ENCODE peak calls at places on chromosomes 2 and 18, in five cellular contexts. One of them, this sample, is unnamed. For H3K36me3, the result is how much of the 10 kb centered on the place peaks cover.

GRCh38 chr2:26911911-26912861 is 58.3 kb upstream of the MAPRE3 start:
- DNase-seq in adrenal gland: no peak
- DNase-seq in GM23248: peak
- DNase-seq in CD8-positive, alpha-beta memory T cell: no peak
- DNase-seq in PC-3: no peak
- DNase-seq in this sample: no peak

GRCh38 chr2:58484201-58484600 is 243.1 kb upstream of the FANCL start:
- DNase-seq in CD8-positive, alpha-beta memory T cell: no peak
- DNase-seq in PC-3: peak
- DNase-seq in GM23248: peak
- DNase-seq in adrenal gland: no peak
- DNase-seq in this sample: no peak

GRCh38 chr2:216283038-216283900 is 89.0 kb downstream of the MARCHF4 start:
- DNase-seq in CD8-positive, alpha-beta memory T cell: no peak
- DNase-seq in GM23248: no peak
- DNase-seq in adrenal gland: no peak
- DNase-seq in PC-3: peak
- DNase-seq in this sample: no peak

GRCh38 chr18:68467966-68468365 is 246.9 kb downstream of the TMX3 start:
- DNase-seq in CD8-positive, alpha-beta memory T cell: no peak
- DNase-seq in GM23248: no peak
- DNase-seq in adrenal gland: no peak
- DNase-seq in PC-3: no peak
- DNase-seq in this sample: no peak

GRCh38 chr2:167843657-167844056 is 403.7 kb downstream of the STK39 start:
- DNase-seq in adrenal gland: no peak
- DNase-seq in PC-3: no peak
- DNase-seq in CD8-positive, alpha-beta memory T cell: no peak
- DNase-seq in GM23248: no peak
- DNase-seq in this sample: no peak

GRCh38 chr2:113291191-113291590 is 12.5 kb upstream of the PAX8 start:
- DNase-seq in GM23248: no peak
- DNase-seq in adrenal gland: no peak
- DNase-seq in CD8-positive, alpha-beta memory T cell: no peak
- DNase-seq in PC-3: no peak
- DNase-seq in this sample: no peak

GRCh38 chr18:35854095-35854494 is 118.4 kb upstream of the RMP24 start:
- DNase-seq in CD8-positive, alpha-beta memory T cell: no peak
- DNase-seq in GM23248: no peak
- DNase-seq in PC-3: no peak
- DNase-seq in adrenal gland: no peak
- DNase-seq in this sample: no peak

GRCh38 chr2:226115102-226115831 is 684.4 kb downstream of the IRS1 start:
- DNase-seq in PC-3: peak
- DNase-seq in adrenal gland: no peak
- DNase-seq in CD8-positive, alpha-beta memory T cell: no peak
- DNase-seq in GM23248: peak
- DNase-seq in this sample: no peak

GRCh38 chr2:23293756-23294155 is 91.2 kb upstream of the KLHL29 start:
- DNase-seq in PC-3: no peak
- DNase-seq in GM23248: peak
- DNase-seq in CD8-positive, alpha-beta memory T cell: no peak
- DNase-seq in adrenal gland: no peak
- DNase-seq in this sample: no peak

GRCh38 chr2:200288670-200289429 is 17.6 kb upstream of the SPATS2L start:
- DNase-seq in CD8-positive, alpha-beta memory T cell: no peak
- DNase-seq in GM23248: peak
- DNase-seq in adrenal gland: peak
- DNase-seq in PC-3: peak
- DNase-seq in this sample: no peak

GRCh38 chr2:33904801-33905200 is 305.7 kb upstream of the FAM98A start:
- DNase-seq in PC-3: no peak
- DNase-seq in GM23248: no peak
- DNase-seq in adrenal gland: no peak
- DNase-seq in CD8-positive, alpha-beta memory T cell: no peak
- DNase-seq in this sample: no peak

GRCh38 chr18:59141294-59142068 is 1.8 kb downstream of the SEC11C start:
- DNase-seq in GM23248: no peak
- DNase-seq in CD8-positive, alpha-beta memory T cell: no peak
- DNase-seq in adrenal gland: no peak
- DNase-seq in PC-3: no peak
- DNase-seq in this sample: no peak

GRCh38 chr2:67802296-67802695 is 260.5 kb downstream of the C1D start:
- DNase-seq in GM23248: peak
- DNase-seq in CD8-positive, alpha-beta memory T cell: no peak
- DNase-seq in adrenal gland: no peak
- DNase-seq in PC-3: no peak
- DNase-seq in this sample: no peak

GRCh38 chr2:231263118-231263831 is 64.8 kb downstream of the ARMC9 start:
- DNase-seq in GM23248: no peak
- DNase-seq in PC-3: no peak
- DNase-seq in adrenal gland: no peak
- DNase-seq in CD8-positive, alpha-beta memory T cell: no peak
- DNase-seq in this sample: no peak

GRCh38 chr2:236610991-236611821 is 41.6 kb downstream of the ACKR3 start:
- DNase-seq in GM23248: peak
- DNase-seq in adrenal gland: no peak
- DNase-seq in CD8-positive, alpha-beta memory T cell: no peak
- DNase-seq in PC-3: no peak
- DNase-seq in this sample: no peak

GRCh38 chr2:9538000-9538507 is 17.6 kb downstream of the ADAM17 start:
- DNase-seq in GM23248: peak
- DNase-seq in PC-3: peak
- DNase-seq in CD8-positive, alpha-beta memory T cell: no peak
- DNase-seq in adrenal gland: no peak
- DNase-seq in this sample: no peak

GRCh38 chr2:128549094-128549493 is 230.4 kb upstream of the HS6ST1 start:
- DNase-seq in CD8-positive, alpha-beta memory T cell: no peak
- DNase-seq in PC-3: no peak
- DNase-seq in GM23248: peak
- DNase-seq in adrenal gland: no peak
- DNase-seq in this sample: no peak

GRCh38 chr2:33411765-33412164 is 64.7 kb upstream of the RASGRP3 start:
- DNase-seq in PC-3: peak
- DNase-seq in GM23248: peak
- DNase-seq in adrenal gland: no peak
- DNase-seq in CD8-positive, alpha-beta memory T cell: no peak
- DNase-seq in this sample: no peak

DNA sequence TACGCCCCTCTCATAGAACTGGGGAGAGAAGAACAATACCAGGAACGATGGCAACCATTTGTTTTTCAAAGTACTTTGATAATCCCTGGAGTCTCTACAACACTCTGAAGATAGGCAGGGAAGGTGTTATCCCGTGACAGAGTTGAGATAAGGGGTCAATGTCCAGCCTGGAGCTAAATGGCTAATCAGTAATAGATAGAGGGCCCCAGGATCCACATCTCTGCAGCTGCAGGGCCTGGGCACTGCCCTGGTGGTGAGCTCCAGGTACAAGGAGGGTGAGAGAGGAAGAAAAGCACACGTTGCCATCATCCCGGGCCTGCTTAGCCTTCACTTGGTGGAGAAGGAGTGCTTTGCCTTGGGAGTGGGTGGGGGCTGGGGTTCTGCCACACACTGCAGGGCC is 260.6 kb downstream of the PRKCE start:
- DNase-seq in adrenal gland: no peak
- DNase-seq in GM23248: no peak
- DNase-seq in CD8-positive, alpha-beta memory T cell: no peak
- DNase-seq in PC-3: no peak
- DNase-seq in this sample: no peak
- H3K36me3 ChIP-seq in adrenal gland: under half
- H3K36me3 ChIP-seq in GM23248: under half
- H3K36me3 ChIP-seq in CD8-positive, alpha-beta memory T cell: under half
- H3K36me3 ChIP-seq in PC-3: under half
- H3K36me3 ChIP-seq in this sample: under half

GRCh38 chr2:135154962-135155361 is 102.9 kb downstream of the RAB3GAP1 start:
- DNase-seq in PC-3: no peak
- DNase-seq in GM23248: no peak
- DNase-seq in CD8-positive, alpha-beta memory T cell: no peak
- DNase-seq in adrenal gland: no peak
- DNase-seq in this sample: no peak
- H3K36me3 ChIP-seq in PC-3: under half
- H3K36me3 ChIP-seq in GM23248: half or more
- H3K36me3 ChIP-seq in CD8-positive, alpha-beta memory T cell: under half
- H3K36me3 ChIP-seq in adrenal gland: under half
- H3K36me3 ChIP-seq in this sample: under half

GRCh38 chr2:135963841-135964240 is 21.6 kb downstream of the DARS1 start:
- DNase-seq in GM23248: no peak
- DNase-seq in adrenal gland: no peak
- DNase-seq in CD8-positive, alpha-beta memory T cell: no peak
- DNase-seq in PC-3: no peak
- DNase-seq in this sample: no peak
- H3K36me3 ChIP-seq in GM23248: under half
- H3K36me3 ChIP-seq in adrenal gland: under half
- H3K36me3 ChIP-seq in CD8-positive, alpha-beta memory T cell: under half
- H3K36me3 ChIP-seq in PC-3: under half
- H3K36me3 ChIP-seq in this sample: under half

GRCh38 chr2:25598332-25598731 is 75.0 kb downstream of the DTNB start:
- DNase-seq in GM23248: no peak
- DNase-seq in CD8-positive, alpha-beta memory T cell: no peak
- DNase-seq in PC-3: no peak
- DNase-seq in adrenal gland: no peak
- DNase-seq in this sample: no peak

GRCh38 chr2:25597881-25598280 is 75.5 kb downstream of the DTNB start:
- DNase-seq in GM23248: no peak
- DNase-seq in adrenal gland: no peak
- DNase-seq in PC-3: no peak
- DNase-seq in CD8-positive, alpha-beta memory T cell: no peak
- DNase-seq in this sample: no peak

GRCh38 chr2:25598911-25599310 is 74.5 kb downstream of the DTNB start:
- DNase-seq in CD8-positive, alpha-beta memory T cell: no peak
- DNase-seq in GM23248: no peak
- DNase-seq in PC-3: no peak
- DNase-seq in adrenal gland: no peak
- DNase-seq in this sample: no peak

GRCh38 chr2:25606892-25607291 is 66.5 kb downstream of the DTNB start:
- DNase-seq in GM23248: peak
- DNase-seq in CD8-positive, alpha-beta memory T cell: no peak
- DNase-seq in PC-3: peak
- DNase-seq in adrenal gland: no peak
- DNase-seq in this sample: no peak

DNA sequence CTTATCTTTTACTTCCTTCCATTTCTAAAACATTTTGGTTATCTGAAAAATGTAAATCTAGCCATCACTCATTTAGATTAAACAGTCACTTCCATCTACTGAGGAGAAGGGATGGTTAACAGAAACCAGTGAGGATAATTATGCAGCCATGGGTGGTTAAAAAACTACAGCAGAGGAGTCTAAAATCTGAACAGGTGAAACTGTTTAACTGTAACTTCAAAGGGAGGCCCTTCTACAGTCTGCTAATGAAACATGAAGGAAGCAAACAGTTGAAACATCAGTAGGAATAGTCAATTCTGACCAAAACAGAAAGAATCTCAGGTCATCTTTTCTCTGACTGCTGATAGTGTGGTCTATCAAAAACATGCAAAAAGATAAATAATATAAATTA is 71.0 kb downstream of the DTNB start:
- DNase-seq in GM23248: no peak
- DNase-seq in PC-3: no peak
- DNase-seq in adrenal gland: no peak
- DNase-seq in CD8-positive, alpha-beta memory T cell: no peak
- DNase-seq in this sample: no peak
- H3K36me3 ChIP-seq in GM23248: under half
- H3K36me3 ChIP-seq in PC-3: under half
- H3K36me3 ChIP-seq in adrenal gland: under half
- H3K36me3 ChIP-seq in CD8-positive, alpha-beta memory T cell: under half
- H3K36me3 ChIP-seq in this sample: under half

GRCh38 chr2:6846967-6847695 is 18.6 kb downstream of the CMPK2 start:
- DNase-seq in adrenal gland: no peak
- DNase-seq in CD8-positive, alpha-beta memory T cell: no peak
- DNase-seq in PC-3: no peak
- DNase-seq in GM23248: no peak
- DNase-seq in this sample: no peak
- H3K36me3 ChIP-seq in adrenal gland: under half
- H3K36me3 ChIP-seq in CD8-positive, alpha-beta memory T cell: under half
- H3K36me3 ChIP-seq in PC-3: under half
- H3K36me3 ChIP-seq in GM23248: under half
- H3K36me3 ChIP-seq in this sample: under half

GRCh38 chr2:119252186-119253113 is 28.8 kb downstream of the STEAP3 start:
- DNase-seq in CD8-positive, alpha-beta memory T cell: no peak
- DNase-seq in adrenal gland: peak
- DNase-seq in GM23248: peak
- DNase-seq in PC-3: peak
- DNase-seq in this sample: no peak
- H3K36me3 ChIP-seq in CD8-positive, alpha-beta memory T cell: under half
- H3K36me3 ChIP-seq in adrenal gland: under half
- H3K36me3 ChIP-seq in GM23248: under half
- H3K36me3 ChIP-seq in PC-3: under half
- H3K36me3 ChIP-seq in this sample: under half

DNA sequence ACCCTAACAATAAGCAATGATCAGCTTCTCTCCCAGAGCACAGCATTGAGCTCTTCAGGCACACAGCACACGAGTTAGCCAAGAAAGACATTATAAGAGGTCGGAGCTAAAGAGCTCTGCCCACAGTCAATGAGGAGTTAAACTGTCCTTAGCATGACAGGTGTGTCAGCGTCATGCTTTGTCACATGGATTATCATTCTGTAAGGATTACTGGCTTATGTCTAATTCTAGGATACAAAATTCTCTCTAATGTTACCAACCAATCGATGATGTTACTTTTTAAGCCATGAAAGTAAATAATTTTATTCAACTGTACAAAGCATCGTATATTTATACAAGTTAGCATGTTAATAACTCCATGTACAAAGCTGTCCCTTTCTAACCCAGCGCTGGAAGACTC is 108.8 kb downstream of the ZNF236 start:
- DNase-seq in CD8-positive, alpha-beta memory T cell: no peak
- DNase-seq in PC-3: no peak
- DNase-seq in adrenal gland: no peak
- DNase-seq in GM23248: no peak
- DNase-seq in this sample: no peak
- H3K36me3 ChIP-seq in CD8-positive, alpha-beta memory T cell: under half
- H3K36me3 ChIP-seq in PC-3: under half
- H3K36me3 ChIP-seq in adrenal gland: under half
- H3K36me3 ChIP-seq in GM23248: under half
- H3K36me3 ChIP-seq in this sample: under half

This sample was measured in lung.